ENCODE peak calls at places on chromosomes 13 and 19, in six cellular contexts. W, A, V, X, U and J are unnamed samples.

GRCh38 chr13:47484564-47484963 is 516.5 kb downstream of the SUCLA2 start:
- DNase-seq in W (peak), A (no peak), V (no peak), X (no peak), U (no peak), J (no peak)

GRCh38 chr13:30564489-30564888 is 53.2 kb upstream of the USPL1 start:
- DNase-seq in W (no peak), A (no peak), V (no peak), X (no peak), U (no peak), J (no peak)

GRCh38 chr13:109465151-109465550 is 321.2 kb downstream of the IRS2 start:
- DNase-seq in W (no peak), A (no peak), V (no peak), X (no peak), U (no peak), J (no peak)

GRCh38 chr19:56076413-56076998 is 44.6 kb downstream of the ZNF787 start:
- DNase-seq in W (peak), A (peak), V (peak), X (peak), U (no peak), J (peak)

GRCh38 chr19:13574933-13575332 is 68.7 kb upstream of the CACNA1A start:
- DNase-seq in W (peak), A (peak), V (peak), X (no peak), U (no peak), J (peak)

GRCh38 chr19:5191091-5191490 is 149.5 kb downstream of the PTPRS start:
- DNase-seq in W (peak), A (no peak), V (no peak), X (no peak), U (no peak), J (no peak)

GRCh38 chr13:29737061-29737460 is 113.4 kb downstream of the UBL3 start:
- DNase-seq in W (no peak), A (no peak), V (no peak), X (no peak), U (no peak), J (no peak)

GRCh38 chr13:85040176-85040660 is 759.0 kb downstream of the SLITRK6 start:
- DNase-seq in W (no peak), A (no peak), V (no peak), X (no peak), U (no peak), J (no peak)

GRCh38 chr13:89827552-89827951 is 1519.9 kb upstream of the MIR17HG start:
- DNase-seq in W (no peak), A (no peak), V (no peak), X (no peak), U (no peak), J (no peak)

GRCh38 chr13:59843040-59843439 is 320.7 kb downstream of the DIAPH3 start:
- DNase-seq in W (no peak), A (no peak), V (no peak), X (no peak), U (no peak), J (peak)

GRCh38 chr13:93262729-93263128 is 36.1 kb downstream of the GPC6 start:
- DNase-seq in W (peak), A (no peak), V (no peak), X (no peak), U (no peak), J (no peak)

GRCh38 chr19:4369888-4370260 is 26.5 kb downstream of the MPND start:
- DNase-seq in W (no peak), A (peak), V (peak), X (no peak), U (peak), J (peak)

GRCh38 chr19:57438925-57439324 is 3.8 kb downstream of the ZNF749 start:
- DNase-seq in W (no peak), A (no peak), V (no peak), X (no peak), U (no peak), J (peak)

GRCh38 chr19:38733493-38734175 is 10.6 kb downstream of the CAPN12 start:
- DNase-seq in W (peak), A (no peak), V (no peak), X (no peak), U (no peak), J (no peak)

GRCh38 chr19:1058112-1058511 is 8.9 kb upstream of the ARHGAP45 start:
- DNase-seq in W (no peak), A (no peak), V (no peak), X (no peak), U (no peak), J (no peak)

GRCh38 chr13:101691326-101691725 is 238.9 kb downstream of the ITGBL1 start:
- DNase-seq in W (no peak), A (no peak), V (no peak), X (no peak), U (no peak), J (no peak)